ENCODE peak calls at places on chromosomes 2 and 18, in four cellular contexts. One of them, this sample, is unnamed.

GRCh38 chr2:67548317-67549095 is 151.4 kb downstream of the ETAA1 start:
- DNase-seq in activated T-helper 1 cell treated with anti-CD3 and anti-CD28 coated beads, Interleukin-12 subunit alpha, Interleukin-12 subunit beta, Interleukin-2, Interleukin-4 antibody, amounts not matched to agents 30 ng/mL and 10 ng/mL and 1 ng/mL, durations not matched to agents 14 hours and 24 hours and 36 hours: no peak
- DNase-seq in colonic mucosa: no peak
- DNase-seq in RPMI7951: no peak
- DNase-seq in this sample: no peak

GRCh38 chr2:118881490-118882129 is 34.2 kb upstream of the EN1 start:
- DNase-seq in colonic mucosa: peak
- DNase-seq in RPMI7951: peak
- DNase-seq in activated T-helper 1 cell treated with anti-CD3 and anti-CD28 coated beads, Interleukin-12 subunit alpha, Interleukin-12 subunit beta, Interleukin-2, Interleukin-4 antibody, amounts not matched to agents 30 ng/mL and 10 ng/mL and 1 ng/mL, durations not matched to agents 14 hours and 24 hours and 36 hours: peak
- DNase-seq in this sample: peak

GRCh38 chr2:121897335-121897970 is 142.0 kb downstream of the TSN start:
- DNase-seq in activated T-helper 1 cell treated with anti-CD3 and anti-CD28 coated beads, Interleukin-12 subunit alpha, Interleukin-12 subunit beta, Interleukin-2, Interleukin-4 antibody, amounts not matched to agents 30 ng/mL and 10 ng/mL and 1 ng/mL, durations not matched to agents 14 hours and 24 hours and 36 hours: no peak
- DNase-seq in colonic mucosa: no peak
- DNase-seq in RPMI7951: peak
- DNase-seq in this sample: no peak

GRCh38 chr2:204441316-204441715 is 104.0 kb upstream of the PARD3B start:
- DNase-seq in activated T-helper 1 cell treated with anti-CD3 and anti-CD28 coated beads, Interleukin-12 subunit alpha, Interleukin-12 subunit beta, Interleukin-2, Interleukin-4 antibody, amounts not matched to agents 30 ng/mL and 10 ng/mL and 1 ng/mL, durations not matched to agents 14 hours and 24 hours and 36 hours: no peak
- DNase-seq in colonic mucosa: no peak
- DNase-seq in RPMI7951: no peak
- DNase-seq in this sample: no peak

GRCh38 chr2:64211471-64211870 is 67.3 kb upstream of the PELI1 start:
- DNase-seq in activated T-helper 1 cell treated with anti-CD3 and anti-CD28 coated beads, Interleukin-12 subunit alpha, Interleukin-12 subunit beta, Interleukin-2, Interleukin-4 antibody, amounts not matched to agents 30 ng/mL and 10 ng/mL and 1 ng/mL, durations not matched to agents 14 hours and 24 hours and 36 hours: no peak
- DNase-seq in colonic mucosa: no peak
- DNase-seq in RPMI7951: no peak
- DNase-seq in this sample: no peak

GRCh38 chr2:171393487-171393886 is 40.3 kb downstream of the METTL8 start:
- DNase-seq in activated T-helper 1 cell treated with anti-CD3 and anti-CD28 coated beads, Interleukin-12 subunit alpha, Interleukin-12 subunit beta, Interleukin-2, Interleukin-4 antibody, amounts not matched to agents 30 ng/mL and 10 ng/mL and 1 ng/mL, durations not matched to agents 14 hours and 24 hours and 36 hours: no peak
- DNase-seq in colonic mucosa: no peak
- DNase-seq in RPMI7951: no peak
- DNase-seq in this sample: no peak

GRCh38 chr2:152359573-152360363 is 24.8 kb downstream of the FMNL2 start:
- DNase-seq in colonic mucosa: no peak
- DNase-seq in activated T-helper 1 cell treated with anti-CD3 and anti-CD28 coated beads, Interleukin-12 subunit alpha, Interleukin-12 subunit beta, Interleukin-2, Interleukin-4 antibody, amounts not matched to agents 30 ng/mL and 10 ng/mL and 1 ng/mL, durations not matched to agents 14 hours and 24 hours and 36 hours: no peak
- DNase-seq in RPMI7951: no peak
- DNase-seq in this sample: no peak

GRCh38 chr18:26089247-26090129 is 925 bp downstream of the SS18 start:
- DNase-seq in colonic mucosa: peak
- DNase-seq in RPMI7951: peak
- DNase-seq in activated T-helper 1 cell treated with anti-CD3 and anti-CD28 coated beads, Interleukin-12 subunit alpha, Interleukin-12 subunit beta, Interleukin-2, Interleukin-4 antibody, amounts not matched to agents 30 ng/mL and 10 ng/mL and 1 ng/mL, durations not matched to agents 14 hours and 24 hours and 36 hours: no peak
- DNase-seq in this sample: no peak